ENCODE peak calls at places on chromosomes 5 and 9, in six cellular contexts. L is IMR-90, Z is HepG2, C is GM12878, D is H1, U is K562. F is an unnamed sample. For H3K9me3, the result is how much of the 10 kb centered on the place peaks cover.

GRCh38 chr5:72951850-72952468 is 3.9 kb upstream of the FCHO2 start:
- DNase-seq in U (no peak), C (no peak), Z (no peak), D (no peak), L (peak), F (peak)

GRCh38 chr5:620152-620551 is 8.0 kb downstream of the CEP72 start:
- DNase-seq in D (peak), C (no peak), Z (no peak), U (no peak), L (no peak), F (no peak)

GRCh38 chr9:4541848-4542247 is 51.6 kb downstream of the SLC1A1 start:
- DNase-seq in C (no peak), L (no peak), Z (no peak), D (no peak), U (no peak), F (no peak)

GRCh38 chr9:89523948-89524347 is 26.0 kb upstream of the SEMA4D start:
- DNase-seq in U (no peak), D (no peak), L (no peak), C (no peak), Z (no peak), F (no peak)

GRCh38 chr5:90050135-90050534 is 359.4 kb downstream of the CETN3 start:
- DNase-seq in C (no peak), D (no peak), Z (no peak), L (no peak), U (no peak), F (no peak)

GRCh38 chr9:114396558-114397218 is 8.9 kb upstream of the AKNA start:
- DNase-seq in C (no peak), D (no peak), Z (peak), U (no peak), L (peak), F (no peak)

GRCh38 chr5:53971096-53971495 is 339.3 kb downstream of the ARL15 start:
- DNase-seq in U (no peak), D (no peak), C (no peak), L (no peak), Z (no peak), F (no peak)

GRCh38 chr5:124741711-124742496 is 4.5 kb downstream of the ZNF608 start:
- DNase-seq in Z (no peak), D (peak), L (peak), U (no peak), C (no peak), F (no peak)

GRCh38 chr5:121325930-121326329 is 525.8 kb upstream of the FTMT start:
- DNase-seq in Z (no peak), U (no peak), C (no peak), D (no peak), L (no peak), F (no peak)

GRCh38 chr9:35816708-35817107 is 1.9 kb upstream of the HINT2 start:
- DNase-seq in C (no peak), U (peak), D (no peak), Z (peak), L (no peak), F (peak)

GRCh38 chr5:121189569-121190305 is 661.9 kb upstream of the FTMT start:
- DNase-seq in D (no peak), Z (no peak), L (peak), U (no peak), C (no peak), F (peak)

GRCh38 chr9:87149794-87150193 is 202.5 kb upstream of the GAS1 start:
- DNase-seq in C (no peak), L (peak), Z (no peak), D (no peak), U (no peak), F (no peak)

GRCh38 chr9:116843863-116844620 is 156.9 kb downstream of the TRIM32 start:
- DNase-seq in L (no peak), D (no peak), C (no peak), U (no peak), Z (no peak), F (no peak)

GRCh38 chr9:124707667-124708066 is 63.4 kb downstream of the NR6A1 start:
- DNase-seq in U (peak), D (no peak), C (no peak), L (no peak), Z (no peak), F (no peak)

GRCh38 chr5:170861295-170861854 is 443 bp upstream of the RANBP17 start:
- DNase-seq in D (no peak), U (no peak), C (no peak), Z (no peak), L (no peak), F (no peak)

GRCh38 chr9:132260846-132261245 is 93.9 kb downstream of the SETX start:
- DNase-seq in U (no peak), C (no peak), L (no peak), Z (no peak), D (no peak), F (no peak)

GRCh38 chr5:167152561-167152960 is 1138.9 kb upstream of the WWC1 start:
- DNase-seq in D (no peak), U (no peak), C (no peak), L (no peak), Z (no peak), F (no peak)

GRCh38 chr5:92455011-92455410 is 1071.9 kb upstream of the ARRDC3 start:
- DNase-seq in U (no peak), D (no peak), C (peak), Z (no peak), L (no peak), F (no peak)

GRCh38 chr5:14591548-14591947 is 10.0 kb downstream of the OTULINL start:
- DNase-seq in Z (no peak), C (no peak), D (no peak), U (no peak), L (peak), F (no peak)

GRCh38 chr9:35686222-35687203 is 3.2 kb downstream of the TPM2 start:
- DNase-seq in D (no peak), Z (no peak), L (peak), C (no peak), U (no peak), F (no peak)

GRCh38 chr9:38390851-38391250 is 1.7 kb upstream of the ALDH1B1 start:
- DNase-seq in U (no peak), Z (no peak), C (no peak), L (no peak), D (no peak), F (no peak)

GRCh38 chr5:126811515-126812198 is 34.7 kb downstream of the LMNB1 start:
- DNase-seq in Z (no peak), C (no peak), D (no peak), U (no peak), L (peak), F (no peak)

GRCh38 chr9:136858844-136859757 is 7.0 kb downstream of the MAMDC4 start:
- DNase-seq in Z (no peak), D (peak), L (peak), U (no peak), C (no peak), F (no peak)

GRCh38 chr9:6128030-6128429 is 87.6 kb upstream of the IL33 start:
- DNase-seq in C (no peak), D (no peak), U (no peak), L (no peak), Z (no peak), F (no peak)

GRCh38 chr5:134798468-134798867 is 39.9 kb downstream of the DDX46 start:
- DNase-seq in D (no peak), L (no peak), U (no peak), C (no peak), Z (no peak), F (no peak)

GRCh38 chr5:34459908-34460307 is 196.2 kb upstream of the RAI14 start:
- DNase-seq in D (no peak), Z (no peak), C (no peak), L (no peak), U (no peak), F (no peak)

GRCh38 chr9:33917036-33917435 is 100.1 kb downstream of the UBE2R2 start:
- DNase-seq in U (no peak), L (no peak), D (no peak), C (no peak), Z (no peak), F (no peak)

GRCh38 chr9:91247278-91247677 is 114.4 kb downstream of the AUH start:
- DNase-seq in Z (no peak), U (no peak), C (no peak), D (no peak), L (no peak), F (no peak)

GRCh38 chr9:4798281-4798680 is 5.5 kb downstream of the RCL1 start:
- DNase-seq in C (no peak), U (peak), L (no peak), Z (no peak), D (no peak), F (no peak)

GRCh38 chr5:157865844-157866243 is 6.9 kb upstream of the CLINT1 start:
- DNase-seq in U (no peak), D (no peak), L (peak), C (no peak), Z (peak), F (peak)

GRCh38 chr9:133656211-133657119 is 20.3 kb downstream of the DBH start:
- DNase-seq in C (no peak), Z (no peak), L (no peak), D (no peak), U (no peak), F (no peak)

GRCh38 chr5:139660105-139660915 is 12.2 kb downstream of the CXXC5 start:
- DNase-seq in C (no peak), Z (no peak), U (no peak), L (no peak), D (no peak), F (no peak)
- TF ChIP-seq POLR2A in C (no peak), Z (no peak), U (no peak), L (no peak), D (no peak), F (no peak)

GRCh38 chr9:127083598-127083997 is 38.8 kb downstream of the ANGPTL2 start:
- DNase-seq in Z (no peak), U (no peak), L (peak), C (no peak), D (no peak), F (no peak)
- H3K9me3 ChIP-seq in Z (under half), U (under half), L (under half), C (under half), D (under half), F (under half)

GRCh38 chr9:127974002-127974768 is 6.6 kb downstream of the EEIG1 start:
- DNase-seq in C (no peak), Z (no peak), U (no peak), D (no peak), L (no peak), F (no peak)

GRCh38 chr9:127971357-127972315 is 9.2 kb downstream of the EEIG1 start:
- DNase-seq in D (no peak), U (no peak), Z (no peak), L (no peak), C (no peak), F (no peak)

GRCh38 chr9:127970401-127971313 is 10.1 kb downstream of the EEIG1 start:
- DNase-seq in U (no peak), Z (no peak), C (peak), D (no peak), L (no peak), F (no peak)

GRCh38 chr9:127973169-127974001 is 7.4 kb downstream of the EEIG1 start:
- DNase-seq in L (no peak), D (no peak), Z (no peak), U (no peak), C (no peak), F (no peak)

DNA sequence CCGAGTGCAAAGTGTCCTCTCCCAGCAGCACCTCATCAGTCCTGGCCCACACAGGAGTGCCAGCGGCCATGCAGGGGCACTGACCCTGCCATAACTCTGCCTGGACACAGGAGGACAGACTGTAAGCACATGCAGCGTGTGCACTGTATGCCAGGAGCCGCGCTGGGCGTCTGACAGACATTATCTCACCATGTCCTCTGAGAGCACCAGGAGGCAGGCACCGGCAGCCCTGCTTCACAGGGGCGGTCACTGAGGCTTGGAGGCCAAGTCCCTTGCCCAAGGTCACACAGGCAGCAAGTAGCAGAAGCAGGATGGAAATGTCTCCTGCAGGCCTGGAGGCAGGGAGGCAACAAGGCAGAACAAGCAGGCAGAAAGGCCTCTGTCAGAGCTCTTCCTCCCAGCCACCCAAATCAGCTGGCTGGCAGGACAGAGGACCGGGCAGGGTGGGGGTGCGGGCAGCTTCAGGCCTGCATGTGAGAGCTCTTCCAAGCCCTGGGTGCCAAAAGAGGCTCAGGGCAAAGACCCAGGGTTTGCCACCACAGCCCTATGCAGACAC is 8.4 kb downstream of the EEIG1 start:
- DNase-seq in Z (no peak), D (no peak), L (no peak), C (no peak), U (no peak), F (no peak)
- TF ChIP-seq RFX5 in Z (no peak), D (no peak), L (no peak), C (no peak), U (no peak), F (no peak)

GRCh38 chr9:110579763-110580255 is 268 bp upstream of the SVEP1 start:
- DNase-seq in U (no peak), Z (no peak), L (peak), D (no peak), C (no peak), F (no peak)

GRCh38 chr9:110580850-110581249 is 1.3 kb upstream of the SVEP1 start:
- DNase-seq in Z (no peak), C (no peak), D (no peak), U (no peak), L (peak), F (no peak)

GRCh38 chr9:110582156-110582555 is 2.6 kb upstream of the SVEP1 start:
- DNase-seq in D (no peak), Z (no peak), U (no peak), L (no peak), C (no peak), F (no peak)

GRCh38 chr9:110578575-110578895 is 1.0 kb downstream of the SVEP1 start:
- DNase-seq in D (no peak), Z (no peak), L (no peak), U (no peak), C (no peak), F (no peak)

GRCh38 chr9:110578896-110579752 is at the start of gene SVEP1:
- DNase-seq in L (peak), C (no peak), Z (no peak), U (no peak), D (peak), F (peak)
- TF ChIP-seq POLR2A in L (peak), C (no peak), Z (no peak), U (no peak), D (peak), F (no peak)

GRCh38 chr9:70228098-70228497 is 30.7 kb upstream of the SMC5 start:
- DNase-seq in D (no peak), L (no peak), Z (no peak), C (no peak), U (no peak), F (no peak)
- H3K9me3 ChIP-seq in D (under half), L (under half), Z (under half), C (under half), U (under half), F (under half)

DNA sequence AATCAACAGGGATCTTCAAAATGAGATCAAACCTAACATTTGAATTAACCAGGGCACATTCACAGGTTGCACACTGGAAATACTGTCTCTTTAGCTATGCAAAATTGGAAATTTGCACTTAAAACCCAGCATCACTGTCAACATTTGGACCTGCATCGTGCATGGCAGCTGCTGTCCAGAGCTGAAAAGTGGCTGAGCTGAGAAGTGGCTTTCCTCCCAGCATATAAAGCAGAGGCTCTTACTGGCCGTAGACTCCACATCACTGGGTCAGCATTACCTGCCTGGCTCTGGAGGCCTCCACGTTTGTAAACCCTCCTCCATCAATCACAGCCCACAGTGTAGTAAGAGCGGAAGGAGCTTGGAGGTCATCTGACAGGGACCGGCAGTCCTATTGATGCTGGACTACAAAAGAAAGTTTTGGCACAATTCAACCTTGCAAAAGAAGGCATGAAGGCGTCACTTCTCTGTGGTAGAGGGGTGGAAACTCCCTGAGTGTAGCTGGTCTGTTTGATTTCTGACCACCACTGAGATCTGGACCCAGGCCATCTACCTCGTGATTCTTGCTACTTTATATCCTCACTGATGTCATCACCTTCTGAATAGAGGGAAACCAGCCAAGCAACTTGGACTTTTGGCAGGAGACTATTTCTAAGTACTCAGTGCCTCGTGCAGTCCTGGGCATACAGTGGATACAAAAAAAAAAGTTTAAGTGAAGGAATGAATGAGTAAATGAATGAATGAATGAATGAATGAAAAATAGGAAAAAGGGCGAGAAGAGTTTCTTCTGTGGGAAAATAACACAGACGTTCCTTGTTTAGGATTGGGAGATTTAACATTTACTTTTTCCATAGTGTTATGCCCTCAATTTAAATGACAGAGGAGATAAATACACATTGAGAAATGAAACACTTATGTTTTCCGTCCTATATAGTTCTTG is 14.8 kb downstream of the RASEF start:
- DNase-seq in D (no peak), C (no peak), L (peak), Z (no peak), U (no peak), F (peak)
- TF ChIP-seq RFX5 in D (no peak), C (no peak), L (no peak), Z (no peak), U (no peak), F (no peak)

GRCh38 chr9:32384364-32385134 is at the start of gene ACO1:
- DNase-seq in D (peak), C (peak), L (peak), Z (peak), U (peak), F (peak)
- TF ChIP-seq POLR2A in D (peak), C (peak), L (no peak), Z (peak), U (peak), F (peak)

F was measured in A549.